ENCODE peak calls at places on chromosomes 7 and 10, in six cellular contexts. G is upper lobe of left lung, R is adrenal gland, M is K562, U is HCT116, D is ovary. O is an unnamed sample.

GRCh38 chr7:127885843-127886242 is 145.4 kb downstream of the LRRC4 start:
- DNase-seq in G (no peak), R (peak; percentile 66), M (peak; percentile 88), U (no peak), D (no peak), O (no peak)

GRCh38 chr10:59234814-59235429 is 58.5 kb downstream of the PHYHIPL start:
- DNase-seq in G (no peak), R (no peak), M (peak; percentile 8), U (peak; percentile 44), D (no peak), O (no peak)

GRCh38 chr10:13788320-13788600 is 201.5 kb downstream of the PRPF18 start:
- DNase-seq in G (no peak), R (no peak), M (no peak), U (no peak), D (no peak), O (no peak)

GRCh38 chr10:1094112-1095057 is 38.2 kb downstream of the WDR37 start:
- DNase-seq in G (no peak), R (no peak), M (no peak), U (no peak), D (no peak), O (no peak)

GRCh38 chr7:115009736-115010435 is 88.0 kb downstream of the MDFIC start:
- DNase-seq in G (no peak), R (peak; percentile 40), M (no peak), U (no peak), D (no peak), O (no peak)

GRCh38 chr10:75599875-75600648 is 168.6 kb downstream of the LRMDA start:
- DNase-seq in G (no peak), R (no peak), M (no peak), U (no peak), D (no peak), O (no peak)

GRCh38 chr7:31991846-31992245 is 78.4 kb downstream of the PDE1C start:
- DNase-seq in G (no peak), R (no peak), M (no peak), U (no peak), D (no peak), O (no peak)

GRCh38 chr10:75233444-75234016 is 2.2 kb downstream of the COMTD1 start:
- DNase-seq in G (no peak), R (peak; percentile 53), M (peak; percentile 43), U (no peak), D (no peak), O (peak; percentile 84)

GRCh38 chr7:123999698-124000097 is 33.2 kb downstream of the TMEM229A start:
- DNase-seq in G (no peak), R (no peak), M (no peak), U (no peak), D (no peak), O (no peak)

GRCh38 chr10:4279649-4280048 is 494.6 kb upstream of the KLF6 start:
- DNase-seq in G (no peak), R (no peak), M (no peak), U (no peak), D (no peak), O (no peak)

GRCh38 chr10:119337796-119338432 is 130.5 kb downstream of the GRK5 start:
- DNase-seq in G (no peak), R (no peak), M (no peak), U (no peak), D (no peak), O (no peak)

GRCh38 chr10:14889318-14889717 is 10.7 kb downstream of the SUV39H2 start:
- DNase-seq in G (no peak), R (no peak), M (peak; percentile 83), U (no peak), D (no peak), O (no peak)

GRCh38 chr10:17009228-17009700 is 120.3 kb downstream of the CUBN start:
- DNase-seq in G (no peak), R (peak; percentile 54), M (no peak), U (no peak), D (no peak), O (no peak)

GRCh38 chr7:30446266-30446665 is 32.3 kb downstream of the NOD1 start:
- DNase-seq in G (no peak), R (no peak), M (no peak), U (no peak), D (peak; percentile 33), O (no peak)

GRCh38 chr7:145382762-145383161 is 546.9 kb upstream of the TPK1 start:
- DNase-seq in G (no peak), R (no peak), M (no peak), U (no peak), D (no peak), O (no peak)
- H3K9me3 ChIP-seq in G (no peaks in the 10 kb centered on the region), R (no peaks in the 10 kb centered on the region), M (no peaks in the 10 kb centered on the region), U (peaks cover under 1% of the 10 kb centered on the region), D (no peaks in the 10 kb centered on the region), O (peaks cover 39% of the 10 kb centered on the region)

DNA sequence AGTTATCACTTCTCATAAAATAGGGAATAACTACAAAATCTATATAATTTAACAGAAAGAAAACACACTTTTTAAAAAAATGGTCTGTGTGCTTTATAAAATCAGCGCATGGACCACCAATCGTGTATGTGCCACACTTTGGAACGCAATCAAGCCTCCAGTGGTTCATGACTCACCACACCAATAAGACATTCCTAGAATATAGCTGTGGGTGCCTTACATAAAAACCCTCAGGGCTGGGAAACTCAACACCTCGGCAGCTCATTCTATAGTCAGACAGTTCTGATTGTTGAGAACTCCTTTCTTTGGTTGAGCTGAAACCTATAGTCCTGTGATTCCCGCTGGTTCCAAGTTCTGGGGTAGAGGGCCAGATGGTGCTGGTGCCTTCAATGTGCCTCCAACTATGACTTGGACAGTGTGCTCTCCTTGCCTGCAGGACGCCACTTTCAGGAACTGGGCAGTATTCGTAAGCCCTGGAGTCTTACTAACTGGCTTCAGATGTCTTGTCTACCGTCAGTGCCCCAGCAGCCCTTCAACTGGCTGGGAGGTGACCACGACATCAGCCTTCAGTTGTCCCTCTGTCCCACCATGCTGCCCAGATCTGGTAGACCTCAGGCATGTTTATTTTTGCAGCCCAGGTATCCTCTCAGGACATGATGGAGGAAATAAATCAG is 135.7 kb upstream of the GDF10 start:
- DNase-seq in G (no peak), R (no peak), M (no peak), U (no peak), D (no peak), O (no peak)
- TF ChIP-seq POLR2A in G (no peak), R (no peak), M (no peak), U (no peak), D (no peak), O (no peak)

GRCh38 chr7:138029941-138030340 is 28.1 kb upstream of the CREB3L2 start:
- DNase-seq in G (no peak), R (no peak), M (no peak), U (no peak), D (no peak), O (no peak)

GRCh38 chr7:138033241-138033640 is 31.4 kb upstream of the CREB3L2 start:
- DNase-seq in G (no peak), R (peak; percentile 16), M (no peak), U (no peak), D (no peak), O (no peak)

GRCh38 chr7:138030679-138031351 is 28.9 kb upstream of the CREB3L2 start:
- DNase-seq in G (no peak), R (peak; percentile 30), M (no peak), U (no peak), D (no peak), O (no peak)

GRCh38 chr7:138032775-138033174 is 30.9 kb upstream of the CREB3L2 start:
- DNase-seq in G (no peak), R (no peak), M (no peak), U (no peak), D (no peak), O (no peak)

DNA sequence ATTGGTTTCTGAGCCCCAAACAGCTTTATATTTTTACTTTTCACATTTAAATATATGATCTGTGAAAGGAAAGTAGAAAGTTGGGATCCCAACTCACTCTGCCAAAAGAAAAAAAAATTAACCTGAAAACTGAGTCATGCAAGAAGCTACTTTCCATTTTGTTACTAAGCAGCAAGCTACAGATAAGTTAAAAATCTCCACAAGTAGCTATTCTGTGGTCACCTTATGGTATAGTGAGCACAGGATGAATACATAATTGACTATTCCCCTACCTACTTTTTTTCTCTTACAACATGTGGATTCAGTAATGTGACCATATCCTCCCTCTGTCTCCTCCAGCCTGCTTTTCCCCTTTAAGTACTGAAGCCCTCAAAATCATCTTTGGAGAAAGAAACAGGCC is 30.3 kb upstream of the CREB3L2 start:
- DNase-seq in G (no peak), R (no peak), M (no peak), U (no peak), D (no peak), O (no peak)
- H3K9me3 ChIP-seq in G (no peaks in the 10 kb centered on the region), R (no peaks in the 10 kb centered on the region), M (no peaks in the 10 kb centered on the region), U (no peaks in the 10 kb centered on the region), D (no peaks in the 10 kb centered on the region), O (no peaks in the 10 kb centered on the region)

GRCh38 chr10:112335104-112335840 is 38.6 kb upstream of the ACSL5 start:
- DNase-seq in G (no peak), R (no peak), M (no peak), U (no peak), D (no peak), O (no peak)

GRCh38 chr10:112336556-112337201 is 37.2 kb upstream of the ACSL5 start:
- DNase-seq in G (no peak), R (no peak), M (no peak), U (no peak), D (no peak), O (no peak)

GRCh38 chr10:112333452-112333851 is 40.5 kb upstream of the ACSL5 start:
- DNase-seq in G (no peak), R (no peak), M (no peak), U (no peak), D (no peak), O (no peak)

GRCh38 chr10:112338957-112339356 is 35.0 kb upstream of the ACSL5 start:
- DNase-seq in G (no peak), R (no peak), M (no peak), U (no peak), D (no peak), O (no peak)

DNA sequence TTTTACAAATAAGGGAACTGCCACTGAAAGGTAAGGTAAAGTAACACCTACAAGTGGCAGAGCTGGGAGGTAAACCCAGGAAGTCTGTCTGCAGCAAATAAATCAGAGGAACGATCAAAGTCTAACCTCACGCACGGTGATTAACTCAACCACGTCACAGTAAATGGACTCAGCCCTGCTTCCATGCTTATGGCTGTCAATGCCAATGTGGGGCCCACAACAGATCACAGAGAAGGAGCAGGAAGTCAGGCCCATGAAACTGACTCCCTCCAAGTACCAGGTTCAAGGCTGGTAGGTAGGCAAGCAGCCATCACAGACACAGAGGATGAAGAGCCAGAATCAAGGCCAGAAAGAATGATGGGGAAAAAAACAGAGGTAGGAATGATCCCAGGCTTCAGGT is 38.0 kb upstream of the ACSL5 start:
- DNase-seq in G (no peak), R (no peak), M (no peak), U (no peak), D (no peak), O (no peak)
- TF ChIP-seq POLR2A in G (no peak), R (no peak), M (no peak), U (no peak), D (no peak), O (no peak)

GRCh38 chr7:64101126-64101942 is 56.1 kb downstream of the ZNF727 start:
- DNase-seq in G (no peak), R (no peak), M (no peak), U (no peak), D (no peak), O (no peak)
- H3K9me3 ChIP-seq in G (peaks cover 65% of the 10 kb centered on the region), R (no peaks in the 10 kb centered on the region), M (no peaks in the 10 kb centered on the region), U (peaks cover 6% of the 10 kb centered on the region), D (no peaks in the 10 kb centered on the region), O (peaks cover 39% of the 10 kb centered on the region)